ENCODE peak calls at places on chromosome 21, in five cellular contexts. K, Y, L, M and I are unnamed samples. For H3K4me1, the result is how much of the 10 kb centered on the place peaks cover.

GRCh38 chr21:20617130-20617529 is 381.1 kb upstream of the NCAM2 start:
- DNase-seq in M (no peak), K (no peak), Y (no peak), L (no peak), I (no peak)

GRCh38 chr21:31860851-31861250 is 12.0 kb upstream of the HUNK start:
- DNase-seq in Y (no peak), L (no peak), K (no peak), M (no peak), I (no peak)

GRCh38 chr21:15850645-15851044 is 120.9 kb downstream of the USP25 start:
- DNase-seq in L (no peak), K (no peak), Y (no peak), M (no peak), I (no peak)

GRCh38 chr21:40054403-40054802 is 187.2 kb downstream of the PCP4 start:
- DNase-seq in L (no peak), M (no peak), K (peak), Y (peak), I (no peak)

GRCh38 chr21:28240586-28240985 is 752.1 kb downstream of the LTN1 start:
- DNase-seq in Y (no peak), L (no peak), M (no peak), K (no peak), I (no peak)

GRCh38 chr21:46111193-46111571 is 13.3 kb downstream of the COL6A2 start:
- DNase-seq in Y (no peak), M (no peak), K (peak), L (no peak), I (no peak)

GRCh38 chr21:36719614-36720013 is 20.7 kb downstream of the SIM2 start:
- DNase-seq in Y (no peak), L (no peak), M (no peak), K (no peak), I (no peak)

GRCh38 chr21:18801468-18801867 is 397.9 kb upstream of the TMPRSS15 start:
- DNase-seq in L (no peak), K (no peak), M (no peak), Y (no peak), I (no peak)

GRCh38 chr21:15050588-15051377 is 14.0 kb downstream of the NRIP1 start:
- DNase-seq in M (no peak), L (no peak), K (no peak), Y (no peak), I (no peak)

GRCh38 chr21:37059181-37059580 is 13.7 kb downstream of the PIGP start:
- DNase-seq in Y (no peak), K (no peak), M (no peak), L (no peak), I (no peak)

GRCh38 chr21:32813265-32813903 is 41.8 kb upstream of the PAXBP1 start:
- DNase-seq in L (no peak), M (no peak), Y (no peak), K (no peak), I (no peak)

GRCh38 chr21:16419188-16419874 is 689.5 kb downstream of the USP25 start:
- DNase-seq in K (no peak), M (peak), Y (peak), L (peak), I (peak)

GRCh38 chr21:46457801-46458314 is 833 bp upstream of the DIP2A start:
- DNase-seq in Y (no peak), K (peak), M (peak), L (peak), I (peak)

GRCh38 chr21:32426592-32427051 is 14.1 kb downstream of the EVA1C start:
- DNase-seq in Y (no peak), L (no peak), M (no peak), K (no peak), I (no peak)

GRCh38 chr21:25934771-25935224 is 200.0 kb downstream of the GABPA start:
- DNase-seq in K (no peak), M (peak), Y (peak), L (peak), I (peak)

GRCh38 chr21:15515908-15516307 is 213.9 kb upstream of the USP25 start:
- DNase-seq in Y (no peak), K (no peak), L (no peak), M (no peak), I (no peak)

GRCh38 chr21:29125199-29125598 is 5.2 kb upstream of the MAP3K7CL start:
- DNase-seq in L (no peak), M (no peak), K (no peak), Y (no peak), I (no peak)

GRCh38 chr21:17795084-17796036 is 23.8 kb downstream of the C21orf91 start:
- DNase-seq in Y (no peak), M (no peak), L (no peak), K (no peak), I (no peak)

GRCh38 chr21:46411691-46412090 is 47.0 kb upstream of the DIP2A start:
- DNase-seq in K (peak), M (no peak), Y (no peak), L (no peak), I (peak)

DNA sequence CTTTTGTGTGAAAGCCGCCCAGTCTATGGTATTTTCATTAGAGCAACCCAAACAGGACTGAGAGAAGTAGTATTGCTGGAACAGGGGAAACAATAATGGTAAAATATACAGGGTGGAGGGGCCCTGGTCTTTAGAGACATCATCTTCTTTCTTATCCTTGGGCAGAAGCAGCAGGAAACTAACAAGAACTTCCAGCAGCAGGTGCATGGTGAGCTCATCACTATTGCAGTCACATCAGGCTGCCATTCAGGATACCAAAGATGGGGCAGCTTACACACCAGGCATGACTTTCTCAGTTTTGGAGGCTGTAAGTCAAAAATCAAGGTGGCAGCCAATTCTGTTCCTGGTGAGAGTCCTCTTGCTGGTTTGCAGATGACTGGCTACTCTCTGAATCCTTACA is 478.3 kb upstream of the RUNX1 start:
- DNase-seq in Y (no peak), K (no peak), M (no peak), L (no peak), I (no peak)
- H3K4me1 ChIP-seq in Y (under half), K (under half), M (under half), L (under half), I (under half)

DNA sequence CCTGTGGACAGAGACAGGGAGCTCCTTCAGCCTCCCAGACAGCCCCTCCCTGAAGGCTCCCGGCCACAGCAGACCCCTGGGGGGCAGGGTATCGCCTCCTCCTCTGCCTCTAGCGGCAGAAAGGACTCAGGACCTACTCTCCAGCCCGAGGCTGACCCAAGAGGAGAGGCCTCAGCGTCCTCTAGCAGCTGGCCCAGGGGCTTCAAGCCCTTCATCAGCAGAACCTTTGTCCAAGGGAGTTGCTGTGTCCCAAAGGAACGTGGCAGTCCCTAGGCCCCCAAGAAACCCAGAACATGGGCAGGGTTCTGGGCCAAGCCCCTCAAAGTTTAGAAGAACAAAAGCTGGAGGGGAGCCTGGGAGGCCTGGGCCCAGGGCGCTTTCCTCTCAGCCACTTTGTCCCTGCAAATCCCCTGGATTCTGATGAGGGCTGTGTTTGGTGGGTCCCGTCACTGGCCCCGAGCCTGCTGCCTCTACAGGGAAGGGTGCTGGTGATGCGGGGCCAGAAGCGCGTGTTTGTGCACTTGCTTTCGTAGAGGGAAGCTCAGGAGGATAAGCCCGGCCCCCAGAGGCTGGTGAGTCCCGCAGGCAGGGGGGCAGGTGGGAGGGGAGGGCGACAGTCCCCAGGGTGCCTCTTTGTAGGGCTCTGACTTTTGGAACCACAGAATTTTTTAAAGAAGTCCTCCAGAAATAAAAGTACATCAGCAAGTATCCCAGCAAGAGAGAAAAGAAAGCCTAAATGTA is 13.3 kb downstream of the ITGB2 start:
- DNase-seq in K (peak), L (no peak), M (no peak), Y (no peak), I (no peak)
- H3K4me1 ChIP-seq in K (under half), L (under half), M (under half), Y (under half), I (under half)

GRCh38 chr21:43290529-43291346 is 121.9 kb downstream of the CRYAA start:
- DNase-seq in M (peak), L (no peak), Y (no peak), K (peak), I (no peak)

GRCh38 chr21:43292866-43293142 is 124.0 kb downstream of the CRYAA start:
- DNase-seq in M (no peak), L (no peak), K (no peak), Y (no peak), I (no peak)

GRCh38 chr21:43291347-43291950 is 122.6 kb downstream of the CRYAA start:
- DNase-seq in Y (no peak), M (peak), L (no peak), K (peak), I (no peak)

GRCh38 chr21:43294194-43294902 is 125.5 kb downstream of the CRYAA start:
- DNase-seq in K (no peak), L (no peak), Y (no peak), M (peak), I (no peak)

DNA sequence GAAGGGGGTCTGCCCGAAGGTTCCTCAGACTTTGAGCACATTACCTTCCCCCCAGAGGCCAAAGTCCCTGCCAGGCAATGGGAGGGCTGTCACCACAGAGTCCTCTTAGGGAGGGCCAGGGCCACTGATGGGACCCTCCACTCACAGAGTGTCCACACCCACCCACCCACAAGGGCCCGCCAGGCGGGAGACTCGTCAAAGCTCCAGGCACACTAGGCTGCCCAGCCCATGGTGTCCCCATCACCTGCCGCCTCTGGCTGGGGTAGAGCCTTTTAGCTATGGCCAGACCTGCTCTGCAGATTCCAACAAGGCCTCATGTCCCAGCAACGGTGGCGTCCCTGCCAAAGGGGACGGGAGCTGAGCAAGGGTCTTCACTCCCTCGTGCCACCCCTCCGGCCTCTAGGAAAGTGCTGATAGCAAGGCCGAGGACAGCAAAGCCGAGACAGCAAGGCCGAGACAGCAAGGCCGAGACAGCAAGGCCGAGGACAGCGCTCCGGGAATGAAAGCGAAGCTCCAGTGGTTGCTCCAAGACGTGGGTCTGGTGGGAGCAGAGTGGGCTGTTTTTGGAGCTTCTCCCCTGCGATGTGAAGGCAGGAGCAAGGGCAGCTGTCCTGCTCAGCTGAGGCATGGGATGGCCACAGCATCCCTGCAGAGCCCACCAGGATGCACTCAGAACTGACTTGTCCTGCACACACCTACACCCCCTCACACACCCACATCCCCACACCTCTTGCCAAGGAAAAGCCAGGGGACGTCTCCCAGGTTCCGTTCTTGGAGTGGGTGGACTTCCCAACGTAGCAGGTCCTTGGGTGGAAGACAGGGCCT is 123.4 kb downstream of the CRYAA start:
- DNase-seq in Y (no peak), L (no peak), K (peak), M (peak), I (no peak)
- H3K4me1 ChIP-seq in Y (under half), L (under half), K (under half), M (under half), I (under half)

DNA sequence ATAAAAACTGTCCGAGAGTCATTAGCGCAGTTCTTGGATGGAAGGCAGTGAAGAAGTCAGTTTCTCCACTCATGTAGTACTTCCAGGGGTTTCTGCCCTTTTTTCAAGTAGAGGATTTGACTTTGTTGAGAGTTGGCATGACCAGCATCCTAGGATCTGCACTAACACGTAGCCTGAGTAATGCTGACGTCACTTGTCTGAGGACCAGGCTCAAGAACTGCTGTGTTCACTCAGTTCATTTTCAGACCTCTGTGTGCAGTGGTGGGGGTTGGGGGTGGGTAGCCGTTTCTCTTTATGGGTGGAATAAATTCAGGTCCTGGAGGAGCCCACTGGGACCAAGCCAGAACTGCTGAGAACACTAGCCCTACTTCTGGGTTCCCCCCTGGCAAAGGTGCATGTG is 53.3 kb downstream of the MRPS6 start:
- DNase-seq in Y (no peak), K (no peak), M (no peak), L (no peak), I (no peak)
- H3K4me1 ChIP-seq in Y (under half), K (under half), M (half or more), L (under half), I (half or more)

GRCh38 chr21:44867999-44868700 is 5.3 kb downstream of the PTTG1IP start:
- DNase-seq in Y (no peak), M (no peak), L (peak), K (no peak), I (no peak)
- H3K4me1 ChIP-seq in Y (under half), M (half or more), L (half or more), K (half or more), I (half or more)

DNA sequence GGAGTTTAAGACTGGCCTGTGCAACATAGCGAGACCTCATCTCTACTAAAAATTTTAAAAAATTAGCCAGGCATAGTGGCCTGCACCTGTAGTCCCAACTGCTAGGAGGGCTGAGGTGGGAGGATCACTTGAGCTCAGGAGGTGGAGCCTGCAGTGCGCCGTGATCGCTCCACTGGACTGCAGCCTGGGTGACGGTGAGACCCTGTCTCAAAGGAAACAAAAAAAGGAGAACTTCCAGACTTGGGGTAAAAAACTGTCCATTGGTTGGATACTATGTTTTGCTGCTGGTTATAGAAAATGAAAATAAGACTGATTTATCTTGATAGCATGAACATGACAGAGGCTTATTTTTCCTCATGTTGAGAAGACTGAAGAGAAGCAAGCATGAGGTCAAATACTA is 79.4 kb downstream of the WDR4 start:
- DNase-seq in L (no peak), Y (no peak), M (no peak), K (no peak), I (no peak)
- H3K4me1 ChIP-seq in L (under half), Y (under half), M (under half), K (under half), I (under half)

DNA sequence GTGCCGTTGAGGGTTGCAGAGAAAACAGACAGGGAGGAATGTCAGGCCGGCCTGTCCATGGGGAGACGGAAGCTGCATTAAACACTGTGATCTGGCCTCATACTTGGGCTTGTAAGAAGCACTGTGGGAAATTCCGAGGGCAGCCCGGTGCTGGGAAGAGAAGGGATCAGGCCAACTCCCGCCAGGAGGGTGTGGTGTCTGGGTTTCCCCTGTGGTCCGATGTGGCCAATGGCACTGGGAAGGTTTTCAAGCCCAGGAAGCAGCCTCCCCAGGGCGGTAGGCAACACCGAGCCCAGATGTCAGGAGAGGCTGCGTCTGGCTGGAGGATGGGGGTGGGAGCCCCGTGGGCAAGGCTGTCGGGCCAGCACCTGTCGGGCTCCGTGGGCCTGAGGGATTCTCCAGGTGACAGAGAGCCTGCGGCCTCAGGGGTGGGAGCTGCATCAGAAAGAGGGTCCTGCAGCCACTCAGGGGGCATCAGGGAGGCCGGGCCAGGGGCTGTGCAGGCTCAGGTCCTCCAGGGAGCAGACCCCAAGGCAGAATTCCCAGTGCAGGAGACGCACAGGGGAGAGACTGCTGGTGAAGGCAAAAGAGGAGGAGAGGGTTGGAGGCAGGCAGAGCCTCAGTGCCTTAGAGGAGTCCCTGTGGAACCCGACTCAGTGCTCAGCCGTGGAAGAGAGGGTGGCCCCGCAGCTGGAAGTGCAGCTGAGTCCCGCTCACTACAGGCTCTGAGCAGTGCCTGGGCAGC is 8.4 kb downstream of the UBASH3A start:
- DNase-seq in M (no peak), L (no peak), Y (no peak), K (no peak), I (no peak)
- H3K4me1 ChIP-seq in M (under half), L (under half), Y (under half), K (under half), I (under half)

GRCh38 chr21:38819719-38820147 is 14.0 kb downstream of the ETS2 start:
- DNase-seq in M (no peak), K (no peak), L (no peak), Y (no peak), I (no peak)
- H3K4me1 ChIP-seq in M (half or more), K (under half), L (under half), Y (under half), I (under half)

GRCh38 chr21:43603641-43604504 is 55.4 kb downstream of the HSF2BP start:
- DNase-seq in Y (no peak), M (no peak), K (no peak), L (no peak), I (no peak)
- H3K4me1 ChIP-seq in Y (under half), M (under half), K (under half), L (under half), I (under half)